ENCODE peak calls at places on chromosomes 4 and X, in six cellular contexts. C is GM12878, A is GM12892, S is K562, L is HepG2, X is H1. H is an unnamed sample.
A peak's percentile ranks its signal among the peaks of the same experiment; 100 is the strongest.

GRCh38 chr4:186298034-186298647 is 32.2 kb downstream of the F11 start:
- DNase-seq in C (no peak), A (no peak), S (no peak), L (no peak), X (peak; percentile 63), H (no peak)

GRCh38 chr4:3384391-3384770 is 57.4 kb upstream of the HGFAC start:
- DNase-seq in C (no peak), A (no peak), S (no peak), L (no peak), X (peak; percentile 39), H (no peak)

GRCh38 chrX:130330706-130331105 is 9.0 kb upstream of the SLC25A14 start:
- DNase-seq in C (peak; percentile 5), A (peak; percentile 15), S (peak; percentile 63), L (peak; percentile 43), X (peak; percentile 47), H (peak; percentile 7)

GRCh38 chr4:133084421-133084820 is 64.7 kb upstream of the PCDH10 start:
- DNase-seq in C (no peak), A (no peak), S (no peak), L (no peak), X (no peak), H (no peak)

GRCh38 chrX:68238568-68238967 is 194.7 kb downstream of the OPHN1 start:
- DNase-seq in C (no peak), A (no peak), S (peak; percentile 13), L (no peak), X (peak; percentile 51), H (no peak)

GRCh38 chrX:113399501-113400192 is 559.0 kb upstream of the AMOT start:
- DNase-seq in C (no peak), A (no peak), S (no peak), L (peak; percentile 35), X (no peak), H (no peak)

GRCh38 chr4:176920694-176921093 is 128.0 kb upstream of the VEGFC start:
- DNase-seq in C (no peak), A (no peak), S (no peak), L (no peak), X (no peak), H (no peak)

GRCh38 chr4:114997596-114997995 is 115.8 kb downstream of the NDST4 start:
- DNase-seq in C (no peak), A (no peak), S (no peak), L (no peak), X (no peak), H (no peak)

GRCh38 chrX:73266766-73267165 is 52.1 kb upstream of the NAP1L2 start:
- DNase-seq in C (no peak), A (no peak), S (no peak), L (no peak), X (no peak), H (no peak)

GRCh38 chr4:144710526-144710912 is 64.6 kb downstream of the HHIP start:
- DNase-seq in C (no peak), A (no peak), S (no peak), L (no peak), X (no peak), H (no peak)

GRCh38 chr4:144709159-144709558 is 63.2 kb downstream of the HHIP start:
- DNase-seq in C (no peak), A (no peak), S (no peak), L (no peak), X (no peak), H (no peak)

GRCh38 chr4:144711685-144712456 is 65.9 kb downstream of the HHIP start:
- DNase-seq in C (no peak), A (no peak), S (no peak), L (no peak), X (no peak), H (no peak)

GRCh38 chr4:144712775-144713174 is 66.8 kb downstream of the HHIP start:
- DNase-seq in C (no peak), A (no peak), S (no peak), L (no peak), X (no peak), H (no peak)

GRCh38 chr4:144709793-144710525 is 64.0 kb downstream of the HHIP start:
- DNase-seq in C (no peak), A (no peak), S (no peak), L (no peak), X (no peak), H (no peak)
- TF ChIP-seq POLR2AphosphoS5 in C (no peak), A (no peak), S (no peak), L (no peak), X (no peak), H (no peak)

DNA sequence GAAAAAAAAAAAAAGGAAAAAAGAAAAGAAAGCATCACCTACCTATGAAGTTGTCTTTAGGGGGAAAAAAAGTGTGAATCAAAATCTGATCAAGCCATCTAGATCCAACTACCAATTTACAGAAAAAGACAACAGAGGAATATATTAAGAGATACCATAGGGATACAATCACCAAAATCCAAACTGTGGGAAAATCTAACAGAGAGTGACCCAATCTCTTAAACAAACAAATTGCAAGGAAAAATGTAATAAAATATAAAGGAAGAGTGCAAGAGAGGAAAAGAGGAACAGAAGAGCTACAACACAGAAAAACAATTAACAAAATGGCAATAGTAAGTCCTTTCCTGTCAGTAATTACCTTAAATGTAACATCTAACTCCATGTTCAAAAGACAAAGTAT is 19.0 kb downstream of the THOC2 start:
- DNase-seq in C (no peak), A (no peak), S (no peak), L (no peak), X (no peak), H (no peak)
- TF ChIP-seq TAF1 in C (no peak), A (no peak), S (no peak), L (no peak), X (no peak), H (no peak)

DNA sequence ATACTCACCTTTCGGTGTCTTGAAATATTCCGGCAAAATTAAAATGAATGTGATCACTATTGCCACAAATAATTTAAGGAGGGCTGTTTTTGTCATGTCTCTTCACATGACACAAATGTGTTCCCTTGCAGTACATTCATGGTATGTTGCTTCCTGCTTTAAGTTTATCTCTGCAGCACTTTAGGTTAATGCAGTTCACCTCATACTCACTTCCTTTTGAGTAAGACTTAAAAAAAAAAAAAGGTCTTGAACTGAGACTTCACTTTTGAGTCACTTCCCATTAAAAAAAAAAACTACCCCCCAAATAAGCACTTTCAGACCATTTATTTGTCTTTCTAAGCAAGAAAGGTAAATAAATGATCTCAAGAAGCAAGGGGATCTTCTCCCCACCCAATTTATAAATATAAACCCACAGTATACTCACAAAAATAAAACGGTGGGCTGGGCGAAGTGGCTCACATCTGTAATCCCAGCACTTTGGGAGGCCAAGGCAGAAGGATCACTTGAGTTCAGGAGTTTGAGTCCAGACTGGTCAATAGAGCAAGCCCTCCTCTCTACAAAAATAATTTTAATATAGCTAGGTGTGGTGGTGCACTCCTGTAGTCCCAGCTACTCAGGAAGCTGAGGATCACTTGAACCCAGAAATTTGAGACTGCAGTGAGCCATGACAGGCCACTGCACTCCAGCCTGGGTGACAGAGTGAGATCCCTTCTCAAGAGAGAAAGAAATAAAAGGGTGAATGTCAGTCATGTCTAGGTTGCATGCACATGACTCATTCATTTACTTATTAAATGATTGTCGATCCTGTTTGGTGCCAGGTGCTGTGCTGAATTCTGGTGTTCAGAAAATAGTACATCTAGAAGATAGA is at the start of gene TMEM156:
- DNase-seq in C (peak; percentile 82), A (no peak), S (peak; percentile 52), L (peak; percentile 12), X (no peak), H (no peak)
- TF ChIP-seq POLR2A in C (peak; percentile 39), A (peak; percentile 55), S (no peak), L (no peak), X (no peak), H (peak; percentile 59)

DNA sequence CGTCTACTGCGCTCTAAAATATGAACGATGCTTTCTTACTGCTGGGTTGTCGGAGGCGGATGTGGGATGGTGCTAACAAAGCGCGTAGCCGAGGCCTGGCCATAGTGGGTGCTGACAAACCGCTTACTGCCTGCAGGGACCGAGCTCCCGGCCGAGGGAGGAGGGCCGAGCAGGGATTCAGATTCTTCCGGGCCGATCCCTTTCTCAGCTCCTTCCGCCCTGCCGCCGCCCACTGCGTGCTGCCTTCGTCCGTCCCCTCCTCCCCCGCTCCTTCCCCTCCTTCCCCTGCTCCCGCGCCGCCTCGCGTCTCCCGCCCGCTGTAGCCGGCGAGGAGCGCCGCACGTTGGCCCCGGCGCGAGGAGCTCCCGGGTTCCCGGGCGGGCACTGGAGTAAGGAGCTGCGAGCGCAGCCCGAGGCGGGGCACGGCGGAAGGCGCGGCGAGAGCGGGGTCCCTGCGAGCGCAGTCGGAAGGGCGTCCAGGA is at the start of gene STK32B:
- DNase-seq in C (no peak), A (peak; percentile 22), S (peak; percentile 67), L (no peak), X (peak; percentile 81), H (peak; percentile 39)
- TF ChIP-seq POLR2AphosphoS5 in C (no peak), A (no peak), S (no peak), L (no peak), X (no peak), H (no peak)

GRCh38 chr4:169921732-169922131 is 104.5 kb downstream of the MFAP3L start:
- DNase-seq in C (no peak), A (no peak), S (no peak), L (no peak), X (no peak), H (no peak)
- TF ChIP-seq TAF1 in C (no peak), A (no peak), S (no peak), L (no peak), X (no peak), H (no peak)

DNA sequence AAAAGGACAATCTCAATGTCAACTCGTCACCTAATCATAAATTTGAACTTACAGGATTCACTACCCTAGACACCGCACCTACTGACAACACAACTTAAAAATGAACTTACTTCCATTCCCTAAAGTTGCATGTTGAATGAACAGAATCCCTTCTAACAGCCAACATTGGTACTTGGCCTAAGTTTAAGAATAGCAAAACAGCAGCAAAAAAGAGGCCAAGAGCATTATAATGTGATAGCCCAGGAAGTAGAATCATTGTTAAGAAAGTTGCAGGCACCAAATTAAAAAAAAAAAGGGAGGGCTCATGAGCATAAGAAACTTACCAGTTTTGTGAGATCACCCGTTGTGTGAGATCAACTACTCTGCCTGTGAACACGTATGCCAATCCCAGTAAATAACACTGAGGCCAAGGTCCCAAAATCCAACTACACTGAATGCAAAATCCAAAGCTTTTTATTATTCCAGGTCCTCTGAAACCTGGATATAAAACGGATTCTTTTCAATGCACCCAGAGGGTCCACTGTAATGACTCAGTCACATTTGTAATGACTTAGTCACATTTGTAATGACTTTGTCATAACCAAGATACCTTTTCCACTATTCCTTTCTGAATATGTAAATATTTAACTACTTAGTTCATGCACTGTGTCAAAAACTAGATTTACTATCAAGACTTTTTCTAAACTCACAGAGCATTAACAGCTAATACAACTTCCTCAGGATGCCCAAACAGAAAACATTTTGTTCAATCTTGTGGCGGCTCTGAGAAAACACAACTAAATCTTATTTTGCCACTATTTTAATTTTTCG is 6.8 kb downstream of the HNRNPDL start:
- DNase-seq in C (no peak), A (no peak), S (no peak), L (no peak), X (no peak), H (no peak)
- TF ChIP-seq POLR2A in C (peak; percentile 47), A (peak; percentile 80), S (peak; percentile 83), L (peak; percentile 18), X (peak; percentile 90), H (peak; percentile 87)

GRCh38 chr4:24912252-24913098 is at the start of gene CCDC149:
- DNase-seq in C (no peak), A (no peak), S (peak; percentile 19), L (peak; percentile 13), X (peak; percentile 79), H (peak; percentile 44)
- TF ChIP-seq POLR2AphosphoS5 in C (no peak), A (no peak), S (no peak), L (no peak), X (peak; percentile 21), H (no peak)

H was measured in GM12891.